ENCODE peak calls at places on chromosomes 5 and 9, in six cellular contexts. Y is upper lobe of right lung, Z is IMR-90, M is stomach, A is GM23248, Q is Peyer's patch. W is an unnamed sample.
A peak's percentile ranks its signal among the peaks of the same experiment; 100 is the strongest.

GRCh38 chr5:180598797-180599589 is 7.7 kb upstream of the SCGB3A1 start:
- DNase-seq in Y (peak; percentile 49), Z (no peak), M (peak; percentile 15), A (no peak), Q (peak; percentile 22), W (peak; percentile 44)

GRCh38 chr9:88400021-88400420 is 11.8 kb downstream of the SPIN1 start:
- DNase-seq in Y (no peak), Z (peak; percentile 92), M (no peak), A (peak; percentile 86), Q (no peak), W (no peak)

GRCh38 chr5:26812714-26813113 is 225.7 kb downstream of the CDH9 start:
- DNase-seq in Y (no peak), Z (no peak), M (no peak), A (no peak), Q (peak; percentile 42), W (no peak)

GRCh38 chr9:111298111-111298510 is 31.9 kb downstream of the OR2K2 start:
- DNase-seq in Y (no peak), Z (no peak), M (no peak), A (no peak), Q (no peak), W (no peak)

GRCh38 chr5:77518304-77518703 is 26.2 kb upstream of the WDR41 start:
- DNase-seq in Y (no peak), Z (peak; percentile 2), M (no peak), A (peak; percentile 16), Q (no peak), W (no peak)

GRCh38 chr5:123835421-123835820 is 323.4 kb downstream of the CSNK1G3 start:
- DNase-seq in Y (no peak), Z (no peak), M (no peak), A (no peak), Q (no peak), W (no peak)

GRCh38 chr9:108182950-108183381 is 672.8 kb downstream of the ACTL7B start:
- DNase-seq in Y (no peak), Z (peak; percentile 55), M (no peak), A (peak; percentile 82), Q (no peak), W (no peak)

GRCh38 chr9:116152390-116152789 is 1.2 kb upstream of the PAPPA start:
- DNase-seq in Y (no peak), Z (peak; percentile 70), M (no peak), A (peak; percentile 76), Q (no peak), W (no peak)

GRCh38 chr9:113602126-113603119 is 138.9 kb downstream of the RGS3 start:
- DNase-seq in Y (peak; percentile 85), Z (peak; percentile 88), M (peak; percentile 58), A (peak; percentile 94), Q (peak; percentile 67), W (peak; percentile 81)

GRCh38 chr9:18596920-18597319 is 123.0 kb downstream of the ADAMTSL1 start:
- DNase-seq in Y (no peak), Z (peak; percentile 77), M (no peak), A (peak; percentile 80), Q (no peak), W (no peak)

GRCh38 chr9:78118742-78119473 is 87.3 kb upstream of the GNAQ start:
- DNase-seq in Y (no peak), Z (peak; percentile 20), M (no peak), A (peak; percentile 82), Q (no peak), W (no peak)
- H3K27ac ChIP-seq in Y (no peak overlapping the region), Z (no peak overlapping the region), M (no peak overlapping the region), A (no peak overlapping the region), Q (no peak overlapping the region), W (no peak overlapping the region)

DNA sequence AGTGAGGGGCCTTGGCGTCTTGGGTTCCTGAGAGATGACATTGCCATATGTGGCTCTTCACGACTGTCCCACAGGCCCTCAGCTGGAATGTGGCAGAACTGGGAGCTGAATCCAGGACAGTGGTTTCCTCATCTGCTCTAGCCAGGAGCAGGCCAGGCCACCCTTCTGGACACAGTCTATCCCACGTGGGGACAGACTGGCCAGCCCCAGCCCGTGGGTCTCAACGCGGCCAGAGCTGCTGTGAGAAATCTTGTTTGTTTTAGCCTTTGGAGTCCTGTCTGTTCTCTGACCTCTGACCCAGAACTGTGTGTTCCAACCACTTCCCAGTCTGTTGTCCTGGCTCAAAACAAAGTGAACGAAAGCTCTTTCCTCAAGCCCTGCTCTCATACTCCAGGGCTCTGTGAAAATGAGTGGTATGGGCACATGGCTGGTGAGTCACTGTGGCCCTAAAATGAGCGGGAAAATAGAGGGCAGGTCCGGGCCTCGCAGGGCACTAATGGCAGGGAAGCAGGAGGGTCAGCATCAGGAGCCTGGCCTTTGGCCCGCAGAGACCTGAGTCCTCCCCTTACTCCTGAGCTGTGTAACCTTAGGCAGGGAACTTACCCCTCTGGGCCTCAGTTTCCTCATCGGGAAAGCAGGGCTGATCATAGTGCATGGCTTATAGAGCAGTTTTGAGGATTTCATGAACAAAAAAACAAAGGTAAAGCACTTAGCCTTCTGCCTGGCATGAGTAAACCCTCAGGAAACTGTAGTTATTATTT is 34.8 kb upstream of the GLRX start:
- DNase-seq in Y (peak; percentile 82), Z (peak; percentile 91), M (peak; percentile 77), A (peak; percentile 66), Q (no peak), W (peak; percentile 65)
- H3K4me3 ChIP-seq in Y (no peak overlapping the region), Z (no peak overlapping the region), M (no peak overlapping the region), A (peak overlapping the region; percentile 70), Q (no peak overlapping the region), W (no peak overlapping the region)

DNA sequence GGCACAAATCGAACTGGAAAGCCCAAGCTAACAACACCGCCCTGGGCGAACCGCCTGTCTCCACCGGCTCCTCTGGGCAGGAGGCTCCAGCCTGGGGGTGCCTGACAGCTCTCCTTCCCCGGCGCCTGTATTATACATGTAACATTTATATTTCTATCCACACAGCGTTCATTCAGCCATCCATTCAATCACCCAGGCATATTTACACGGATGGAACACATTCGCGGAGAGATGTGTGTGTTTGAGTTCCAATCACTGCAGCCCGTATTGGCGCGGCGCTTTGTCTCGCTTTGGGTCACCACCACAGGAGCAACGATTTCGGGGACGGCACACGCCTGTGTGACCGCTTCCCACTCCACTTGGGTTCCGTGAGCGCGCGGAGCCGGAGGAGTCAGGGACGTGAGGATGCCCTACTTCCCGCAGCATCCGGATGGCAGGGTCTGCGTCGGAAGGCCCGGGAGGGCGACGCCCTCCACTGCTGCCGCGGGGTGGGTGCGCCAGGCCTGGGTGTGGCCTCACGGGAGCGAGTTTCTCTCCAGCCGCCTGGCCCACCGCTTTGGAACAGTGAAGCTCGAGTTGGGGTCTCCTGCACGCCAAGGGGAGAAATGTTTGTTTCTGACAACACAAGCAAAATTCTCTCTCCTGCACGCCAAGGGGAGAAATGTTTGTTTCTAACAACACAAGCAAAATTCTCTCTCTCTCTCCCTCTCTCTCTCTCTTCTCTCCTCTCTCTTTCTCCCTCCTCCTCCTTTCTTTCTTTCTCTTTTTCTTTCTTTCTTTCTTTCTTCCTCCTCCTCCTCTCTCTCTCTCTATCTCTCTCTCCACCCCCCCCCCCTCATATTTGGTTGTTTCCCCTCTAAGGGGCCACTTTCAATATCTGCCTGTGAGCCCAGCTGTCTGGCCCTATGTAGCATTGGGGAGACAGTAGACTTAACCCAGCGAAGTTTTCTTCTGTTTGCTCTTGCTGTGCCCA is 1.1 kb upstream of the SV2C start:
- DNase-seq in Y (peak; percentile 51), Z (no peak), M (no peak), A (no peak), Q (no peak), W (no peak)
- H3K27ac ChIP-seq in Y (no peak overlapping the region), Z (no peak overlapping the region), M (no peak overlapping the region), A (no peak overlapping the region), Q (no peak overlapping the region), W (no peak overlapping the region)

DNA sequence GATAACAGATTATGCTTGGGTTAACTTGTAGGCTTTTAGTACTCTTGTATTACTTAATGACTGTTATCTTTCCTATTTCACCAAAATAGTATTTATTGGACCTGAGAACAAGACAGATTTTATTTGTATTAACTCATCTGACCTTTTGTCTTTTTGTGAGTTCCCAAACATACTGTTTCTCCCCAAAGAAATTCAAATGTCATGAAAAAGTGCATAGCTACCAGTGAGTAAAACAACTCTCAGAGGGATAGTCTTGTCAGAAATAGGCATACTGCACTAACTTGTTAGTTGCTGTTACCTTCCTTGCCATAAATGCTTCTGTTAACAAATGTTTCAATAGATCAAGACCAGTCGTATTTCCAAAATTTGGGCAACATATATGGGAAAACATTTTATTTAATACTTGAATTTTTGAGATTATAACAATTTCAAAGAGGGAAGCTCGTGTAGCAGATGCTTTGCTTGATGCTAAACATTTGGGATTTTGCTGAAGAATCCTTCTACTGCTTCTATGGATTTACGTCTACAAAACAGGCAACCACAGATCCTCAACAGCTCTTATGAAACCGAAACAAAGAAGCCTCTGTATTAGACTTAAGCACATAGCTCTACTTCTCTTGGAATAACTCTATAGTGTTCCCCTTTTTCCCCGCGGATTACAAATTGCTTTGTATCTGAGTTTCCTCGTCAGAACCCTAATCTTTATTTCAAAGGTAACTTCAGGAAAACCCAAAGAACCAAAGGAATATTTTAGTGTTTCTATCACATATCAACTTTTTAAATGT is 248.8 kb downstream of the MCTP1 start:
- DNase-seq in Y (no peak), Z (no peak), M (no peak), A (no peak), Q (no peak), W (no peak)
- H3K4me3 ChIP-seq in Y (peak overlapping the region; percentile 1), Z (no peak overlapping the region), M (no peak overlapping the region), A (no peak overlapping the region), Q (no peak overlapping the region), W (no peak overlapping the region)

GRCh38 chr9:16134351-16134750 is 581.5 kb downstream of the CCDC171 start:
- DNase-seq in Y (no peak), Z (no peak), M (no peak), A (peak; percentile 10), Q (no peak), W (no peak)
- H3K27ac ChIP-seq in Y (no peak overlapping the region), Z (no peak overlapping the region), M (no peak overlapping the region), A (no peak overlapping the region), Q (no peak overlapping the region), W (no peak overlapping the region)